ENCODE peak calls at places on chromosomes 3 and 15, in eight cellular contexts. One of them, this sample, is unnamed.

GRCh38 chr3:171526869-171527268 is 66.7 kb upstream of the TNIK start:
- DNase-seq in AG04450: peak
- DNase-seq in heart left ventricle: no peak
- DNase-seq in GM12864: no peak
- DNase-seq in SK-N-SH: no peak
- DNase-seq in fibroblast of lung: peak
- DNase-seq in AG09309: peak
- DNase-seq in tibial nerve: no peak
- DNase-seq in this sample: peak

GRCh38 chr3:126181398-126181725 is 976 bp upstream of the ALDH1L1 start:
- DNase-seq in AG04450: no peak
- DNase-seq in heart left ventricle: no peak
- DNase-seq in GM12864: no peak
- DNase-seq in SK-N-SH: no peak
- DNase-seq in fibroblast of lung: no peak
- DNase-seq in AG09309: no peak
- DNase-seq in tibial nerve: no peak
- DNase-seq in this sample: no peak

GRCh38 chr3:182964179-182964578 is 16.2 kb downstream of the DCUN1D1 start:
- DNase-seq in AG04450: no peak
- DNase-seq in heart left ventricle: no peak
- DNase-seq in GM12864: no peak
- DNase-seq in SK-N-SH: no peak
- DNase-seq in fibroblast of lung: no peak
- DNase-seq in AG09309: no peak
- DNase-seq in tibial nerve: no peak
- DNase-seq in this sample: no peak

GRCh38 chr3:112811150-112811884 is 35.3 kb downstream of the CD200R1L start:
- DNase-seq in AG04450: peak
- DNase-seq in heart left ventricle: peak
- DNase-seq in GM12864: no peak
- DNase-seq in SK-N-SH: no peak
- DNase-seq in fibroblast of lung: peak
- DNase-seq in AG09309: peak
- DNase-seq in tibial nerve: peak
- DNase-seq in this sample: peak

GRCh38 chr3:195081242-195081963 is 189.6 kb downstream of the XXYLT1 start:
- DNase-seq in AG04450: no peak
- DNase-seq in heart left ventricle: no peak
- DNase-seq in GM12864: no peak
- DNase-seq in SK-N-SH: no peak
- DNase-seq in fibroblast of lung: peak
- DNase-seq in AG09309: no peak
- DNase-seq in tibial nerve: no peak
- DNase-seq in this sample: no peak

GRCh38 chr3:138642226-138642926 is 33.8 kb downstream of the FAIM start:
- DNase-seq in AG04450: no peak
- DNase-seq in heart left ventricle: no peak
- DNase-seq in GM12864: no peak
- DNase-seq in SK-N-SH: no peak
- DNase-seq in fibroblast of lung: no peak
- DNase-seq in AG09309: no peak
- DNase-seq in tibial nerve: no peak
- DNase-seq in this sample: no peak

GRCh38 chr3:158768881-158769518 is 32.9 kb upstream of the MFSD1 start:
- DNase-seq in AG04450: peak
- DNase-seq in heart left ventricle: peak
- DNase-seq in GM12864: no peak
- DNase-seq in SK-N-SH: no peak
- DNase-seq in fibroblast of lung: peak
- DNase-seq in AG09309: peak
- DNase-seq in tibial nerve: peak
- DNase-seq in this sample: peak

GRCh38 chr3:179565496-179565895 is 2.8 kb downstream of the ACTL6A start:
- DNase-seq in AG04450: no peak
- DNase-seq in heart left ventricle: no peak
- DNase-seq in GM12864: no peak
- DNase-seq in SK-N-SH: no peak
- DNase-seq in fibroblast of lung: no peak
- DNase-seq in AG09309: no peak
- DNase-seq in tibial nerve: no peak
- DNase-seq in this sample: no peak

GRCh38 chr15:90665288-90666134 is 51.6 kb upstream of the BLM start:
- DNase-seq in AG04450: no peak
- DNase-seq in heart left ventricle: peak
- DNase-seq in GM12864: peak
- DNase-seq in SK-N-SH: peak
- DNase-seq in fibroblast of lung: peak
- DNase-seq in AG09309: no peak
- DNase-seq in tibial nerve: peak
- DNase-seq in this sample: no peak

DNA sequence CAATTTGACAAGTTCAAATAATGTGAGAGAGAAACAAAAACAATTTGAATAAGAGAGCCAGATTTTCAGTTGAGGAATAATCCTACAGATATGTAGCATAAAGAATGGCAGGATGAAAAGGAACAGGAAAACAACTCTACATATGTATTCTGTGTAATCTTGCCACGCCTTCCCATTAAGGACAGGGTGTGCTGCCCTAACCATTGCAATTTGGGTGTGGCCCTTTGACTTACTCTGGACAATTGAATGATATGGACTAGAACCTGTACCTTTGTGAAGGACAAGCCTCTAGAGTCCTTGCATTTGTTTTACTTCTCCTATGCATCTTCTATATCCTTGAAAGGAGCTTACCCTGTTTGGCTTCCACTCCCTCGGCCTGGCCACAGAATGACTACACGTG is 1261.6 kb upstream of the GBE1 start:
- DNase-seq in AG04450: no peak
- DNase-seq in heart left ventricle: no peak
- DNase-seq in GM12864: no peak
- DNase-seq in SK-N-SH: no peak
- DNase-seq in fibroblast of lung: no peak
- DNase-seq in AG09309: no peak
- DNase-seq in tibial nerve: no peak
- DNase-seq in this sample: no peak
- TF ChIP-seq CTCF in AG04450: no peak
- TF ChIP-seq CTCF in heart left ventricle: no peak
- TF ChIP-seq CTCF in GM12864: no peak
- TF ChIP-seq CTCF in SK-N-SH: no peak
- TF ChIP-seq CTCF in fibroblast of lung: no peak
- TF ChIP-seq CTCF in AG09309: no peak
- TF ChIP-seq CTCF in tibial nerve: no peak
- TF ChIP-seq CTCF in this sample: no peak

GRCh38 chr3:97970131-97970530 is 2.1 kb downstream of the RIOX2 start:
- DNase-seq in AG04450: no peak
- DNase-seq in heart left ventricle: no peak
- DNase-seq in GM12864: no peak
- DNase-seq in SK-N-SH: no peak
- DNase-seq in fibroblast of lung: no peak
- DNase-seq in AG09309: no peak
- DNase-seq in tibial nerve: no peak
- DNase-seq in this sample: no peak
- H3K4me3 ChIP-seq in AG04450: no peak
- H3K4me3 ChIP-seq in heart left ventricle: no peak
- H3K4me3 ChIP-seq in GM12864: peak
- H3K4me3 ChIP-seq in SK-N-SH: no peak
- H3K4me3 ChIP-seq in fibroblast of lung: no peak
- H3K4me3 ChIP-seq in AG09309: no peak
- H3K4me3 ChIP-seq in tibial nerve: no peak
- H3K4me3 ChIP-seq in this sample: peak

DNA sequence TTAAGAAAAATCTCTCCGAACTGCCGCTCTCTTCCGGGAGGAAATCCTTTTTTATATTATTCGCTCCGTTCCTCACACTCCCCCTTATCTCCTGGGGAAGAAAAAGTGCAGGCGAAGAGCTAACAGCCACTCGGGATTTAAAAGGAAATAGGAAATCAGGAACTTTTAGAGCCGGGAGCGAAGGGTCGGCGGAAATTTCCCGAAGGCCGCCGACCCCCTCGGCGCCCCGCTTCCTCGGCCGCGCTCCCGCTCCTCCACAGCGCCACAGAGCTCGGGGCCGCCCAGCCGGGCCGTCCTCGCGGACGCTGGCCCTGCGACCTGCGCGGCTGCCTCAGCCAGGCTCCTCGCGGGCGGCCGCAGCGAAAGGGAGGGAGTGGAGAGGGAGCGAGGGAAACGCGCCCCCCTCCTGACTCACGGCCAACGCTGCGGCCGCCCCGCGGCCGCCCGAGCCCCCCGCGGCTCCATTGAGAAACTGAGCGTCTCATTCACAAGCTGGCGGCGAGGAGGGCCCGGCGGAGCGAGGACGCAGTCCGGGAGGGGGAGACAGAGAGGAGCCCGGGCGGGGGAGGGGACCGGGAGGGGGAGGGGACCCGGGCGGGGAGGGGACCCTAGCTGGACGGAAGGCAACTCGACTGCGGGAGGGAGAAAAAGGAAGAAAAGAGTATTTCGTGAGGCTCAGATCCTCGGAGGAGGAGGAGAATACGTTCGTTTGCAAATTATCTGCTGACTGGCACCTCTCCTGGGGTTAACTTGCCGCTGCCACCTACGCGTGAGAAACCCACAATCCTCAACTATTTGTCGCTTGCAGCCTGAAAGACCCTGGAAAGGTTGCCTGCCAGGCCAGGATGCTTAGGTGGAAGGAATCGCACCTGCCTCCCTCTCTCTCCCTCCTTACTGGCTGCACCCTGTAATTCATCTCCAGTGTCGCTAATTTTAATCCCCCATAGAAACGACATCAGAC is at the start of gene PTPN9:
- DNase-seq in AG04450: peak
- DNase-seq in heart left ventricle: peak
- DNase-seq in GM12864: no peak
- DNase-seq in SK-N-SH: peak
- DNase-seq in fibroblast of lung: peak
- DNase-seq in AG09309: no peak
- DNase-seq in tibial nerve: peak
- DNase-seq in this sample: no peak
- TF ChIP-seq CTCF in AG04450: peak
- TF ChIP-seq CTCF in heart left ventricle: peak
- TF ChIP-seq CTCF in GM12864: peak
- TF ChIP-seq CTCF in SK-N-SH: peak
- TF ChIP-seq CTCF in fibroblast of lung: peak
- TF ChIP-seq CTCF in AG09309: peak
- TF ChIP-seq CTCF in tibial nerve: peak
- TF ChIP-seq CTCF in this sample: peak

DNA sequence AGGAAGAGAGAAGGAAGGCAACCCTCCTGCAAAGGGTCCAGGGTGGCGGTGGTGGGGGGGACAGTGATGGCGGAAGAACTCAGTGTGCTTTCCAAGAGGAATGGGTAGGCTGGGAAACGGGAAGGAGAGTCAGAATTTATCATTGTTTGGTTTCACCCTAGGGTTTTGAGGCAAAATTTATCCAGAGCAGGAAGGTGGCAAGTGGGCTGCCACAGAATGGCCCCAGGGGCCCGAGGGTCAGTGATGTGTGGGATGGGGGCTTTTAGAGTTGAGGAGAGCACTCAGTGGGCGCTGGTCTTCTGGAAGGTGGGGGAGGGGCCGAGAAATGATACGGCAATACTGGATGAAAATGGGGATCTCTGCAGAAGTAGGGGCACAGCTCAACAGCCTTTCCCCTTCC is 581 bp downstream of the FAM131A start:
- DNase-seq in AG04450: no peak
- DNase-seq in heart left ventricle: no peak
- DNase-seq in GM12864: no peak
- DNase-seq in SK-N-SH: no peak
- DNase-seq in fibroblast of lung: no peak
- DNase-seq in AG09309: no peak
- DNase-seq in tibial nerve: no peak
- DNase-seq in this sample: no peak
- H3K4me3 ChIP-seq in AG04450: peak
- H3K4me3 ChIP-seq in heart left ventricle: peak
- H3K4me3 ChIP-seq in GM12864: no peak
- H3K4me3 ChIP-seq in SK-N-SH: peak
- H3K4me3 ChIP-seq in fibroblast of lung: no peak
- H3K4me3 ChIP-seq in AG09309: no peak
- H3K4me3 ChIP-seq in tibial nerve: peak
- H3K4me3 ChIP-seq in this sample: no peak

DNA sequence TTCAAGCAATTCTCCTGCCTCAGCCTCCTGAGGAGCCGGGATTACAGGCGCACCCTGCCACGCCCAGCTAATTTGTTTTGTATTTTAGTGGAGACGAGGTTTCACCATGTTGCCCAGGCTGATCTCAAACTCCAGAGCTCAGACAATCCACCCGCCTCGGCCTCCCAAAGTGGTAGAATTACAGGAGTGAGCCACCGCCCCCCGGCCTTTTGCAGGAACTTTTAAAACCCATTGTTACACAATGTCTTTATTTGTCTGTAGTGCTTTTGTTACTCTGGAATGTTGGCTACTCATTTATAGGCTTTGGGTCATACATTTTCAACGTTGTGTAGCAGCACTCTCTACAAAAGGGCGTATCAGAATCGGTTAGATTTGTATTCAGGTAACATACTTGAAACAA is 499.1 kb downstream of the ROBO2 start:
- DNase-seq in AG04450: no peak
- DNase-seq in heart left ventricle: no peak
- DNase-seq in GM12864: no peak
- DNase-seq in SK-N-SH: no peak
- DNase-seq in fibroblast of lung: no peak
- DNase-seq in AG09309: no peak
- DNase-seq in tibial nerve: no peak
- DNase-seq in this sample: no peak
- TF ChIP-seq CTCF in AG04450: no peak
- TF ChIP-seq CTCF in heart left ventricle: no peak
- TF ChIP-seq CTCF in GM12864: no peak
- TF ChIP-seq CTCF in SK-N-SH: no peak
- TF ChIP-seq CTCF in fibroblast of lung: no peak
- TF ChIP-seq CTCF in AG09309: no peak
- TF ChIP-seq CTCF in tibial nerve: no peak
- TF ChIP-seq CTCF in this sample: no peak

GRCh38 chr3:35648347-35648746 is 9.0 kb downstream of the ARPP21 start:
- DNase-seq in AG04450: no peak
- DNase-seq in heart left ventricle: no peak
- DNase-seq in GM12864: no peak
- DNase-seq in SK-N-SH: no peak
- DNase-seq in fibroblast of lung: peak
- DNase-seq in AG09309: no peak
- DNase-seq in tibial nerve: no peak
- DNase-seq in this sample: no peak
- H3K4me3 ChIP-seq in AG04450: no peak
- H3K4me3 ChIP-seq in heart left ventricle: no peak
- H3K4me3 ChIP-seq in GM12864: no peak
- H3K4me3 ChIP-seq in SK-N-SH: no peak
- H3K4me3 ChIP-seq in fibroblast of lung: no peak
- H3K4me3 ChIP-seq in AG09309: no peak
- H3K4me3 ChIP-seq in tibial nerve: no peak
- H3K4me3 ChIP-seq in this sample: no peak

DNA sequence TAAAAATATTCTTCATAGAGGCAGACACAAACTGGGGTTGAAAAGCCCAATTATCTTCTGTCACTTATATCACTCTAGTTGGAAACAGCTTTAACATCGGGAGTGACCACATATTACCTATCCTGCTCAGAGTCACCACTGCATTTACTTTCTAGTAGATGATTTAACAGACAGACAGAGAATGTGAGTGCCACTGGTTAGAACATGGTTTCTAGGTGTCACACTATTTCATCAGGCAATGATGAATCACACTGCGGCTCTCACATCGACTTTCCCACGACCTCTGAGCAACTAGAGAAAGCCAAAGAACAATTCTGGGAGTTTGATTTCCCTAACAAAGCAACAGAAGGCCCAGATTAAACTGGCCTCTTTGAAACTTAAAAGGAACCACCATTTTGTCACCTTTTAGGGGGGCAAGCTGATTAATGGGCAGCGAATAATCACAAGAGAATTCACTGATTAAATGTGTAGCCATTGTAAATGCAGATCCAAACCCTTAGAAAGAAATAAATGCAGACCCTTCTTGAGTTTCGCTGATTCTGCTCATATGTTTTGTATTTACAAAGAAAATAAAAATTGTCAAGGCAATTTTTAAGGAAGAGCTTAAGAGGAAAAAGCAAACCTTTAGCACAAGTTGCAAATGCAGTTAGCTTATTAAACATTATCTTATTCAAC is 112.6 kb upstream of the KBTBD8 start:
- DNase-seq in AG04450: no peak
- DNase-seq in heart left ventricle: no peak
- DNase-seq in GM12864: no peak
- DNase-seq in SK-N-SH: no peak
- DNase-seq in fibroblast of lung: peak
- DNase-seq in AG09309: peak
- DNase-seq in tibial nerve: no peak
- DNase-seq in this sample: no peak
- TF ChIP-seq CTCF in AG04450: no peak
- TF ChIP-seq CTCF in heart left ventricle: no peak
- TF ChIP-seq CTCF in GM12864: no peak
- TF ChIP-seq CTCF in SK-N-SH: no peak
- TF ChIP-seq CTCF in fibroblast of lung: no peak
- TF ChIP-seq CTCF in AG09309: no peak
- TF ChIP-seq CTCF in tibial nerve: no peak
- TF ChIP-seq CTCF in this sample: no peak